ENCODE peak calls at places on chromosomes 11 and 22, in nine cellular contexts. J is anterior cingulate cortex; G is foreskin keratinocyte; Z is fibroblast of the aortic adventitia; Q is activated T-cell treated with anti-CD3 and anti-CD28 coated beads, Interleukin-2, amount 50 U/mL, for 72 hours; A is HT-29; O is stimulated activated CD4-positive, alpha-beta T cell treated with anti-CD3 and anti-CD28 coated beads, Interleukin-4, amount 100 ng/mL, for 4 hours; K is HFF-Myc; C is NCI-H2029 treated with DMSO at 0.1 percent for 48 hours. V is an unnamed sample.
A peak's percentile ranks its signal among the peaks of the same experiment; 100 is the strongest.

GRCh38 chr11:35289821-35290220 is 129.5 kb downstream of the SLC1A2 start:
- DNase-seq in O (no peak), Q (no peak), C (no peak), A (no peak), J (no peak), G (peak; percentile 66), Z (peak; percentile 80), K (no peak), V (no peak)

GRCh38 chr11:13984616-13985474 is 22.3 kb downstream of the SPON1 start:
- DNase-seq in A (no peak), C (no peak), O (no peak), Q (no peak), Z (peak; percentile 66), G (no peak), K (peak; percentile 41), J (no peak), V (no peak)

GRCh38 chr11:63613517-63614135 is 607 bp downstream of the PLAAT3 start:
- DNase-seq in G (no peak), A (peak; percentile 79), O (peak; percentile 5), C (no peak), K (no peak), J (peak; percentile 46), Z (peak; percentile 33), Q (peak; percentile 52), V (peak; percentile 31)

GRCh38 chr11:123585721-123586120 is 68.7 kb downstream of the SCN3B start:
- DNase-seq in C (no peak), O (no peak), Z (no peak), G (no peak), J (no peak), A (peak; percentile 37), Q (no peak), K (no peak), V (no peak)

GRCh38 chr11:68039526-68040086 is 781 bp downstream of the TCIRG1 start:
- DNase-seq in G (no peak), J (no peak), Z (no peak), Q (peak; percentile 26), C (no peak), K (no peak), O (no peak), A (no peak), V (no peak)

GRCh38 chr11:99773646-99774045 is 752.9 kb downstream of the CNTN5 start:
- DNase-seq in Z (no peak), K (no peak), A (no peak), G (no peak), Q (no peak), C (no peak), O (no peak), J (no peak), V (no peak)

GRCh38 chr22:20299736-20300136 is 20.1 kb downstream of the DGCR6L start:
- DNase-seq in G (peak; percentile 17), Q (no peak), A (peak; percentile 41), Z (no peak), J (no peak), C (no peak), O (no peak), K (no peak), V (no peak)

GRCh38 chr11:88814076-88814475 is 251.7 kb downstream of the GRM5 start:
- DNase-seq in G (no peak), O (no peak), J (no peak), Q (no peak), C (no peak), A (no peak), Z (no peak), K (no peak), V (no peak)

GRCh38 chr11:89608234-89608966 is 101.7 kb upstream of the TRIM77 start:
- DNase-seq in O (no peak), K (no peak), A (no peak), Z (no peak), G (no peak), J (no peak), Q (no peak), C (no peak), V (no peak)

V was measured in DMS79 treated with DMSO at 0.1 percent for 48 hours.